ENCODE peak calls at places on chromosome 1, in four cellular contexts. C, H, I and D are unnamed samples.

GRCh38 chr1:42930178-42931107 is 28.2 kb downstream of the SLC2A1 start:
- DNase-seq in I (no peak), H (no peak), C (no peak), D (no peak)

GRCh38 chr1:77371396-77371795 is 89.6 kb downstream of the AK5 start:
- DNase-seq in I (no peak), C (no peak), H (no peak), D (no peak)

GRCh38 chr1:231896806-231897205 is 270.2 kb downstream of the DISC1 start:
- DNase-seq in C (no peak), I (no peak), H (no peak), D (no peak)

GRCh38 chr1:67535474-67535873 is 105.3 kb upstream of the SERBP1 start:
- DNase-seq in H (peak; percentile 71), I (peak; percentile 69), C (peak; percentile 77), D (peak; percentile 80)

GRCh38 chr1:202281316-202282016 is 60.3 kb downstream of the UBE2T start:
- DNase-seq in I (no peak), H (no peak), C (no peak), D (peak; percentile 66)

GRCh38 chr1:162629651-162630050 is 2.6 kb upstream of the DDR2 start:
- DNase-seq in H (no peak), I (no peak), C (no peak), D (peak; percentile 17)

GRCh38 chr1:56508523-56508983 is 70.8 kb downstream of the PLPP3 start:
- DNase-seq in I (peak; percentile 46), C (no peak), H (peak; percentile 69), D (no peak)

GRCh38 chr1:219347843-219348475 is 174.3 kb downstream of the LYPLAL1 start:
- DNase-seq in C (no peak), H (peak; percentile 46), I (no peak), D (no peak)

GRCh38 chr1:200671235-200671786 is 1.6 kb upstream of the DDX59 start:
- DNase-seq in I (no peak), C (no peak), H (no peak), D (no peak)
- H3K27ac ChIP-seq in I (peak overlapping the region; percentile 96), C (no peak overlapping the region), H (no peak overlapping the region), D (no peak overlapping the region)

DNA sequence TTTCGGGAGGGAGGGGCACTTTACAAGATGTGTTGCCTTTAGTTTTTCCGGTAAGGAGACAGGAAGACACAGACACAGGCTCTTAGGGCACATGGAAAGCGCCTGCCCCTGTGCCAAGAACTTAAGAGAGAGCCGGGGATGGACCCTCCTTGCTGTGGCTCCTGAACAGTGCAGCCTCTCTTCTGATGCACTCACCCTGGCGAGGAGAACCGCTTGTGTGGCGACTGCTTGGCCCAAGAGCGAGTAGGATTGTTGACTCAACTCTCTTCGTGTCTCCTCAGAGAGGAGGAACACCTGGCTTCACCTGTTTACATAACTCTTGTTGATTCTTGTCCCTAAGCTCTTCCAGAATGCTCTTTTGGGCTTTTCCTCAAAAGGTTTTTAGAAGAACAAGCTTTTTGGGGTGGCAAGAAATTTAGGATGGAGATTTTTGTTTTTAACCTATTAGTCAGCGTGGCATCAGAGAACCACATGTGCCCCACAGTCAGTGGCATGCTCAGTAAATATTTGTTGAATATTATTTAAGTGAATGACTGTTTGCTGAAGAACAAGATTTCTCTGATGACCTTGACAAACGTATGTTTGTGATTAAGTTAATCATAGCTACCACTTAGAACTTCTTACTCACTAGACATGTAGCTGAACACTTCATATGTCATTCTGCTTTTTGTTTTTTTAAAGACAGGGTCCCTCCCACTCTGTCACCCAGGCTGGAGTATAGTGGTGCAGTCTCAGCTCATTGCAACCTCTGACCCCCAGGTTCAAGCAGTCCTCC is 60.6 kb downstream of the NFIA start:
- DNase-seq in H (no peak), C (no peak), I (peak; percentile 43), D (no peak)
- H3K27ac ChIP-seq in H (no peak overlapping the region), C (no peak overlapping the region), I (peak overlapping the region; percentile 89), D (no peak overlapping the region)

GRCh38 chr1:87803395-87803794 is 474.7 kb downstream of the LMO4 start:
- DNase-seq in H (no peak), C (no peak), I (no peak), D (no peak)
- H3K27ac ChIP-seq in H (no peak overlapping the region), C (no peak overlapping the region), I (no peak overlapping the region), D (no peak overlapping the region)

GRCh38 chr1:112706505-112707216 is at the start of gene RHOC:
- DNase-seq in H (peak; percentile 85), C (peak; percentile 68), I (peak; percentile 56), D (peak; percentile 67)

GRCh38 chr1:112704908-112705627 is 1.9 kb downstream of the RHOC start:
- DNase-seq in H (peak; percentile 94), C (peak; percentile 97), I (peak; percentile 100), D (peak; percentile 96)

GRCh38 chr1:112702420-112703261 is 4.3 kb downstream of the RHOC start:
- DNase-seq in H (no peak), I (no peak), C (no peak), D (no peak)

GRCh38 chr1:112703706-112704105 is 3.2 kb downstream of the RHOC start:
- DNase-seq in H (no peak), I (no peak), C (no peak), D (no peak)

DNA sequence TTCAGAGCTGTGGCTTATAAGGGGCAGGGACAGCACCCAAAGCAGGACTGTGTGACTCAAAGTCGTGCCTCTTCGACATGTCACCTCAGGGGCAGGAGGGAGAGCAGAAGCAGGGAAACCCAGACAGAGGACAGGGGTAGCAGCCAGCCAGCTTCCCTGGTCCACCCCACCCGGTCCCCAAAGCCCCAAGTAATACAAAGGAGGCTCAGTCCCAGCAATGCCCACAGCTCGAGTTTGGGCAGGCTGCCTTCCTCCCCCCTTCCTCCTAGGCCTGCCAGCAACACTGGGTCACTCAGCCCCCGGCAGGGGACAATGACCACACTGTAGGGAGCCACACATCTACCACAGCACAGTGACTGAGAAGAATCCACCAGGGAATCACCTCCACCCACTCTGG is 2.4 kb downstream of the RHOC start:
- DNase-seq in C (no peak), I (no peak), H (no peak), D (no peak)
- H3K27ac ChIP-seq in C (no peak overlapping the region), I (peak overlapping the region; percentile 89), H (peak overlapping the region; percentile 89), D (peak overlapping the region; percentile 69)

GRCh38 chr1:48677306-48678287 is 99.1 kb downstream of the BEND5 start:
- DNase-seq in H (peak; percentile 51), C (peak; percentile 79), I (peak; percentile 46), D (peak; percentile 31)
- H3K27ac ChIP-seq in H (no peak overlapping the region), C (no peak overlapping the region), I (no peak overlapping the region), D (no peak overlapping the region)